ENCODE peak calls at places on chromosomes 6 and 20, in nine cellular contexts. One of them, this sample, is unnamed.

GRCh38 chr6:129844118-129844891 is 16.8 kb downstream of the TMEM244 start:
- DNase-seq in CD8-positive, alpha-beta memory T cell: no peak
- DNase-seq in fibroblast of lung: peak; percentile 83
- DNase-seq in sigmoid colon: no peak
- DNase-seq in OCI-LY7: no peak
- DNase-seq in left ventricle myocardium inferior: no peak
- DNase-seq in tibial artery: no peak
- DNase-seq in DND-41: no peak
- DNase-seq in PC-3: peak; percentile 81
- DNase-seq in this sample: no peak

GRCh38 chr6:53646606-53647005 is 18.9 kb downstream of the KLHL31 start:
- DNase-seq in DND-41: no peak
- DNase-seq in left ventricle myocardium inferior: no peak
- DNase-seq in PC-3: no peak
- DNase-seq in sigmoid colon: no peak
- DNase-seq in OCI-LY7: no peak
- DNase-seq in CD8-positive, alpha-beta memory T cell: no peak
- DNase-seq in tibial artery: no peak
- DNase-seq in fibroblast of lung: no peak
- DNase-seq in this sample: no peak

GRCh38 chr6:169852504-169853195 is 101.2 kb downstream of the ERMARD start:
- DNase-seq in sigmoid colon: no peak
- DNase-seq in fibroblast of lung: no peak
- DNase-seq in tibial artery: no peak
- DNase-seq in left ventricle myocardium inferior: no peak
- DNase-seq in OCI-LY7: no peak
- DNase-seq in DND-41: no peak
- DNase-seq in CD8-positive, alpha-beta memory T cell: no peak
- DNase-seq in PC-3: no peak
- DNase-seq in this sample: no peak

GRCh38 chr20:11216451-11217314 is 542.9 kb upstream of the JAG1 start:
- DNase-seq in DND-41: no peak
- DNase-seq in left ventricle myocardium inferior: no peak
- DNase-seq in fibroblast of lung: peak; percentile 78
- DNase-seq in OCI-LY7: no peak
- DNase-seq in CD8-positive, alpha-beta memory T cell: no peak
- DNase-seq in tibial artery: no peak
- DNase-seq in sigmoid colon: no peak
- DNase-seq in PC-3: no peak
- DNase-seq in this sample: no peak

GRCh38 chr20:45892049-45892816 is 1.1 kb downstream of the CTSA start:
- DNase-seq in left ventricle myocardium inferior: no peak
- DNase-seq in OCI-LY7: no peak
- DNase-seq in fibroblast of lung: no peak
- DNase-seq in PC-3: peak; percentile 55
- DNase-seq in DND-41: no peak
- DNase-seq in tibial artery: no peak
- DNase-seq in CD8-positive, alpha-beta memory T cell: no peak
- DNase-seq in sigmoid colon: peak; percentile 59
- DNase-seq in this sample: no peak

GRCh38 chr6:10297825-10298224 is 117.0 kb downstream of the TFAP2A start:
- DNase-seq in CD8-positive, alpha-beta memory T cell: no peak
- DNase-seq in OCI-LY7: no peak
- DNase-seq in sigmoid colon: no peak
- DNase-seq in PC-3: no peak
- DNase-seq in DND-41: no peak
- DNase-seq in fibroblast of lung: no peak
- DNase-seq in tibial artery: no peak
- DNase-seq in left ventricle myocardium inferior: no peak
- DNase-seq in this sample: no peak

GRCh38 chr6:170205534-170206316 is 85.2 kb downstream of the DLL1 start:
- DNase-seq in DND-41: no peak
- DNase-seq in fibroblast of lung: no peak
- DNase-seq in sigmoid colon: peak; percentile 25
- DNase-seq in CD8-positive, alpha-beta memory T cell: no peak
- DNase-seq in OCI-LY7: no peak
- DNase-seq in tibial artery: no peak
- DNase-seq in PC-3: no peak
- DNase-seq in left ventricle myocardium inferior: no peak
- DNase-seq in this sample: no peak

GRCh38 chr6:88867841-88868558 is 95.4 kb downstream of the RNGTT start:
- DNase-seq in sigmoid colon: no peak
- DNase-seq in PC-3: peak; percentile 67
- DNase-seq in OCI-LY7: no peak
- DNase-seq in left ventricle myocardium inferior: no peak
- DNase-seq in tibial artery: no peak
- DNase-seq in DND-41: no peak
- DNase-seq in CD8-positive, alpha-beta memory T cell: no peak
- DNase-seq in fibroblast of lung: peak; percentile 72
- DNase-seq in this sample: no peak

GRCh38 chr20:59068534-59068933 is 25.9 kb upstream of the PRELID3B start:
- DNase-seq in DND-41: no peak
- DNase-seq in OCI-LY7: no peak
- DNase-seq in left ventricle myocardium inferior: no peak
- DNase-seq in tibial artery: no peak
- DNase-seq in fibroblast of lung: no peak
- DNase-seq in PC-3: no peak
- DNase-seq in CD8-positive, alpha-beta memory T cell: no peak
- DNase-seq in sigmoid colon: no peak
- DNase-seq in this sample: no peak

GRCh38 chr6:160513836-160514235 is 150.2 kb downstream of the LPA start:
- DNase-seq in tibial artery: no peak
- DNase-seq in sigmoid colon: no peak
- DNase-seq in left ventricle myocardium inferior: no peak
- DNase-seq in PC-3: peak; percentile 39
- DNase-seq in OCI-LY7: no peak
- DNase-seq in fibroblast of lung: peak; percentile 20
- DNase-seq in CD8-positive, alpha-beta memory T cell: no peak
- DNase-seq in DND-41: no peak
- DNase-seq in this sample: no peak

GRCh38 chr6:129186988-129187387 is 304.1 kb downstream of the LAMA2 start:
- DNase-seq in left ventricle myocardium inferior: no peak
- DNase-seq in sigmoid colon: no peak
- DNase-seq in PC-3: peak; percentile 87
- DNase-seq in OCI-LY7: no peak
- DNase-seq in DND-41: no peak
- DNase-seq in CD8-positive, alpha-beta memory T cell: no peak
- DNase-seq in tibial artery: no peak
- DNase-seq in fibroblast of lung: peak; percentile 79
- DNase-seq in this sample: no peak

GRCh38 chr20:52438326-52438963 is 246.9 kb upstream of the ZFP64 start:
- DNase-seq in fibroblast of lung: no peak
- DNase-seq in left ventricle myocardium inferior: no peak
- DNase-seq in OCI-LY7: no peak
- DNase-seq in sigmoid colon: no peak
- DNase-seq in DND-41: no peak
- DNase-seq in PC-3: no peak
- DNase-seq in tibial artery: no peak
- DNase-seq in CD8-positive, alpha-beta memory T cell: peak; percentile 38
- DNase-seq in this sample: no peak

GRCh38 chr6:125985967-125986294 is 409 bp upstream of the TRMT11 start:
- DNase-seq in tibial artery: no peak
- DNase-seq in PC-3: no peak
- DNase-seq in fibroblast of lung: no peak
- DNase-seq in CD8-positive, alpha-beta memory T cell: no peak
- DNase-seq in left ventricle myocardium inferior: no peak
- DNase-seq in OCI-LY7: no peak
- DNase-seq in sigmoid colon: no peak
- DNase-seq in DND-41: no peak
- DNase-seq in this sample: no peak

GRCh38 chr6:125985522-125985921 is 818 bp upstream of the TRMT11 start:
- DNase-seq in left ventricle myocardium inferior: no peak
- DNase-seq in fibroblast of lung: no peak
- DNase-seq in OCI-LY7: no peak
- DNase-seq in tibial artery: no peak
- DNase-seq in DND-41: no peak
- DNase-seq in PC-3: no peak
- DNase-seq in CD8-positive, alpha-beta memory T cell: no peak
- DNase-seq in sigmoid colon: no peak
- DNase-seq in this sample: no peak

GRCh38 chr6:125986295-125986955 is at the start of gene TRMT11:
- DNase-seq in DND-41: peak; percentile 78
- DNase-seq in sigmoid colon: peak; percentile 93
- DNase-seq in OCI-LY7: peak; percentile 87
- DNase-seq in left ventricle myocardium inferior: peak; percentile 85
- DNase-seq in PC-3: peak; percentile 90
- DNase-seq in fibroblast of lung: peak; percentile 84
- DNase-seq in tibial artery: peak; percentile 93
- DNase-seq in CD8-positive, alpha-beta memory T cell: peak; percentile 82
- DNase-seq in this sample: peak; percentile 92

GRCh38 chr6:125988280-125988679 is 1.9 kb downstream of the TRMT11 start:
- DNase-seq in fibroblast of lung: no peak
- DNase-seq in tibial artery: no peak
- DNase-seq in left ventricle myocardium inferior: no peak
- DNase-seq in DND-41: no peak
- DNase-seq in sigmoid colon: no peak
- DNase-seq in CD8-positive, alpha-beta memory T cell: no peak
- DNase-seq in OCI-LY7: no peak
- DNase-seq in PC-3: no peak
- DNase-seq in this sample: no peak

DNA sequence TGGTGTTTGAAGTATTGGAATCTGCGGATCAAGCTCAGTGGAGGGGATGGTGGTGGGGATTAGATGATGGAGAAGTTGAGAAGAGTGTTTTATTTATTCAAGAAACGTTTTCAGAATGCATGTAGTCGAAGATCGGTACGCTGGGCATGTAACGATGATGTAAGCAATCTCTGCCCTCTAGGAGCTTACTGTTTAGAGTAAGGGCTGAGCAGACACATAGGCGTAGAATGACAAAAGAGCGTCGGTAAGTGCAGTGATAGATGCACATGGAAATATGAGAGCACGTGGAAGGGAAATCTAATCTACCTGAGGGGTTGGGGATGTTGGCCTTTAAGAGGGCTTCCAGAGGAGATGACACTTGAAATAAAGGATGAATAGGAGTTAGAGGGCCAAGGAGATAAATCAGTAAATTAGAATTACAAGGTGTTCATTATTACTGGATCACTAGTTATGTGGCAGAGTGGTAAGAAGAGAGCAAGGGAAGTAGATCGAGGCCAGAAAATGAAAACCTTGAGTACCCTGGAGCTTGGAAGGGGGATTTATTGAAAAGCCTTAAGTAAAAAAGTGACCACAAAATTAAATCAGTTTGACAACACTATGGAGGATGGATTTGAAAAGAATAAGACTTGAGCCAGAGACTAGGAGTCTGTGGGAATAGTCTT is 747 bp downstream of the TRMT11 start:
- DNase-seq in sigmoid colon: no peak
- DNase-seq in CD8-positive, alpha-beta memory T cell: no peak
- DNase-seq in DND-41: no peak
- DNase-seq in PC-3: peak; percentile 19
- DNase-seq in left ventricle myocardium inferior: no peak
- DNase-seq in tibial artery: no peak
- DNase-seq in fibroblast of lung: peak; percentile 26
- DNase-seq in OCI-LY7: peak; percentile 28
- DNase-seq in this sample: no peak
- H3K4me3 ChIP-seq in sigmoid colon: peak overlapping the region; percentile 72
- H3K4me3 ChIP-seq in CD8-positive, alpha-beta memory T cell: peak overlapping the region; percentile 92
- H3K4me3 ChIP-seq in DND-41: peak overlapping the region; percentile 75
- H3K4me3 ChIP-seq in PC-3: peak overlapping the region; percentile 84
- H3K4me3 ChIP-seq in left ventricle myocardium inferior: peak overlapping the region; percentile 87
- H3K4me3 ChIP-seq in tibial artery: peak overlapping the region; percentile 75
- H3K4me3 ChIP-seq in fibroblast of lung: peak overlapping the region; percentile 99
- H3K4me3 ChIP-seq in OCI-LY7: peak overlapping the region; percentile 78
- H3K4me3 ChIP-seq in this sample: peak overlapping the region; percentile 80

DNA sequence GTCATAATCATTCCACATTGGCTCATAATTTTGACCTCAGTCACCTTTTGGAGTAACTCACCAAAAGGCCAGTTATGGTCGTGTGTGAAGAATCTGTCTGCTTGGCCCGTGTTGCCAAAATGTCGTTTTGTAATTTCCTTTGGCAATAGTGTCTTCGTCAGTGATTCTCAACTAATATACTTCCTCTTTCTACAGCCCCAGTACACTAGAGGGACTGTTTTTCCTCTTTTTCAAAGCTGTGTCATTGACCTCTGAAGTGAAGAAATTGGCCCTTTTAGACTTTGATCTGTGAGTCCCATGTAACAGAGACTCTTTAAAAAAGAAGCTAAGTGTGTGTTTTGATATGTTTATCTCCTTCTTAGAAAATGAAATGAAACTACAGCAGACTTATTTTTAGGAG is 5.2 kb downstream of the FOXO3 start:
- DNase-seq in CD8-positive, alpha-beta memory T cell: no peak
- DNase-seq in DND-41: no peak
- DNase-seq in sigmoid colon: peak; percentile 90
- DNase-seq in fibroblast of lung: peak; percentile 64
- DNase-seq in PC-3: peak; percentile 45
- DNase-seq in tibial artery: peak; percentile 78
- DNase-seq in left ventricle myocardium inferior: no peak
- DNase-seq in OCI-LY7: peak; percentile 76
- DNase-seq in this sample: peak; percentile 43
- H3K4me1 ChIP-seq in CD8-positive, alpha-beta memory T cell: peaks cover 66% of the 10 kb centered on the region
- H3K4me1 ChIP-seq in DND-41: peaks cover 39% of the 10 kb centered on the region
- H3K4me1 ChIP-seq in sigmoid colon: no peaks in the 10 kb centered on the region
- H3K4me1 ChIP-seq in fibroblast of lung: peaks cover 24% of the 10 kb centered on the region
- H3K4me1 ChIP-seq in PC-3: peaks cover 33% of the 10 kb centered on the region
- H3K4me1 ChIP-seq in tibial artery: peaks cover 76% of the 10 kb centered on the region
- H3K4me1 ChIP-seq in left ventricle myocardium inferior: peaks cover 93% of the 10 kb centered on the region
- H3K4me1 ChIP-seq in OCI-LY7: peaks cover 37% of the 10 kb centered on the region
- H3K4me1 ChIP-seq in this sample: peaks cover 72% of the 10 kb centered on the region

GRCh38 chr20:25696384-25697131 is at the start of gene ZNF337:
- DNase-seq in PC-3: peak; percentile 98
- DNase-seq in CD8-positive, alpha-beta memory T cell: peak; percentile 89
- DNase-seq in sigmoid colon: peak; percentile 97
- DNase-seq in left ventricle myocardium inferior: peak; percentile 96
- DNase-seq in fibroblast of lung: peak; percentile 94
- DNase-seq in DND-41: peak; percentile 97
- DNase-seq in tibial artery: peak; percentile 97
- DNase-seq in OCI-LY7: peak; percentile 94
- DNase-seq in this sample: peak; percentile 98
- H3K27ac ChIP-seq in PC-3: peak within 1 kb of the TSS; percentile 10
- H3K27ac ChIP-seq in CD8-positive, alpha-beta memory T cell: peak within 1 kb of the TSS; percentile 55
- H3K27ac ChIP-seq in sigmoid colon: peak within 1 kb of the TSS; percentile 93
- H3K27ac ChIP-seq in left ventricle myocardium inferior: peak within 1 kb of the TSS; percentile 95
- H3K27ac ChIP-seq in fibroblast of lung: peak within 1 kb of the TSS; percentile 89
- H3K27ac ChIP-seq in DND-41: peak within 1 kb of the TSS; percentile 90
- H3K27ac ChIP-seq in tibial artery: peak within 1 kb of the TSS; percentile 87
- H3K27ac ChIP-seq in OCI-LY7: peak within 1 kb of the TSS; percentile 26
- H3K27ac ChIP-seq in this sample: peak within 1 kb of the TSS; percentile 83

DNA sequence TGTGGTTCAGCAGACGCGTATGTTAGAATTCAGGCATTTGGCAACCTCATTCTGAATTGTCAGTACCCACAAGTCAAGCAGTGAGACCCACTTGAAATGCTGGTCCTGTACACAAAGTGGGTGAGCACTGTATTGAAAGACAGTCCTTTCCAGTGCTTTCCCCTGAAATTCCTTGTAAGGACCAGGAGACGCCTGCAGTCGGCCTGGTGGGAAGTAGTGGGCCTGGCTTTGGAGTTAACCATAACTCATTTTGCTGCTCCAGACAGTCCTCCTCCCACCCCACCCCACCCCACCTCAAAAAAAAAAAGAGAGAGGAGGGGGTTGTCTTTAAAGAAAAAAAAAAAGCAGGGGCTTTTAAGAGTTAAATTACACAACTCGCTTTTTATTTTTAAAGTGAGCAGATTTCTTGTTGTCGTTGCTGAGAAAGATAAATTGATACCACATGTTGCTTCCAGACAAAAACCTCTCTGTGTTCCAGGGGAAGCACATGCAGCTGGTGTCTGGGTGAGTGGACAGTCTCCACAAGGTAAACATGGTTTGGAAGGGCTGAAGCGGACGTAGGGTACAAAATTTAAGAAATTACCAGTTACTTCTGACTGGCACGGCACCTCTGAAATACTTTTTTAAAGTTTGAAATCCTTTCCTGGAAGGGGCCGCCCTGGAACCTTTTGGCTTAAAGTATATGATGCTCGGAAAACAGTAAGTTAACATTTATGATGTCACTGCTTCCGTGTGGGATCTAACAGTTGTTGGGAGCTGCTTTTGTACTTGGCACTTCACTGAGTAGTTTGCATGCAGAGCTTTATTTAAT is 95.3 kb downstream of the FOXO3 start:
- DNase-seq in tibial artery: no peak
- DNase-seq in left ventricle myocardium inferior: no peak
- DNase-seq in DND-41: no peak
- DNase-seq in OCI-LY7: no peak
- DNase-seq in fibroblast of lung: peak; percentile 88
- DNase-seq in PC-3: no peak
- DNase-seq in sigmoid colon: peak; percentile 77
- DNase-seq in CD8-positive, alpha-beta memory T cell: no peak
- DNase-seq in this sample: peak; percentile 53
- H3K4me3 ChIP-seq in tibial artery: peak overlapping the region; percentile 17
- H3K4me3 ChIP-seq in left ventricle myocardium inferior: peak overlapping the region; percentile 43
- H3K4me3 ChIP-seq in DND-41: no peak overlapping the region
- H3K4me3 ChIP-seq in OCI-LY7: no peak overlapping the region
- H3K4me3 ChIP-seq in fibroblast of lung: no peak overlapping the region
- H3K4me3 ChIP-seq in PC-3: no peak overlapping the region
- H3K4me3 ChIP-seq in sigmoid colon: peak overlapping the region; percentile 3
- H3K4me3 ChIP-seq in CD8-positive, alpha-beta memory T cell: no peak overlapping the region
- H3K4me3 ChIP-seq in this sample: peak overlapping the region; percentile 20

This sample was measured in heart left ventricle.